ENCODE peak calls at places on chromosomes 12 and 14, in four cellular contexts. S is dermis microvascular lymphatic vessel endothelial cell, E is occipital lobe, X is amniotic stem cell. Q is an unnamed sample.

GRCh38 chr12:96233941-96234461 is 39.8 kb downstream of the ELK3 start:
- DNase-seq in E (peak), X (no peak), S (peak), Q (peak)

GRCh38 chr12:100504820-100505219 is 31.2 kb downstream of the NR1H4 start:
- DNase-seq in S (no peak), E (no peak), X (no peak), Q (no peak)

GRCh38 chr14:36767603-36768281 is 106.1 kb downstream of the PAX9 start:
- DNase-seq in E (no peak), S (no peak), X (no peak), Q (no peak)

GRCh38 chr14:69559581-69560011 is 15.1 kb downstream of the CCDC177 start:
- DNase-seq in S (no peak), E (peak), X (no peak), Q (peak)

GRCh38 chr12:109738209-109738608 is 24.6 kb downstream of the FAM222A start:
- DNase-seq in X (no peak), S (no peak), E (no peak), Q (peak)

GRCh38 chr12:3261782-3262359 is 184.7 kb downstream of the TSPAN9 start:
- DNase-seq in S (no peak), E (no peak), X (no peak), Q (no peak)

GRCh38 chr12:5520831-5521230 is 88.9 kb downstream of the NTF3 start:
- DNase-seq in E (no peak), S (no peak), X (no peak), Q (no peak)

GRCh38 chr12:65335021-65335714 is 56.7 kb downstream of the MSRB3 start:
- DNase-seq in E (no peak), S (peak), X (peak), Q (no peak)

GRCh38 chr14:38409081-38409705 is 153.3 kb upstream of the CLEC14A start:
- DNase-seq in E (no peak), S (no peak), X (no peak), Q (no peak)

GRCh38 chr14:47988175-47988574 is 312.8 kb upstream of the MDGA2 start:
- DNase-seq in X (no peak), S (no peak), E (no peak), Q (no peak)

GRCh38 chr12:69000540-69001243 is 67.7 kb upstream of the CPM start:
- DNase-seq in E (no peak), X (no peak), S (no peak), Q (no peak)

GRCh38 chr12:78562358-78563205 is 302.0 kb upstream of the SYT1 start:
- DNase-seq in S (peak), X (no peak), E (no peak), Q (no peak)

GRCh38 chr14:67729072-67729561 is 27.4 kb downstream of the RDH12 start:
- DNase-seq in S (no peak), X (no peak), E (no peak), Q (no peak)

GRCh38 chr12:90979936-90980335 is 24.8 kb downstream of the EPYC start:
- DNase-seq in E (no peak), S (no peak), X (no peak), Q (no peak)

GRCh38 chr14:59360923-59361794 is 104.0 kb downstream of the GPR135 start:
- DNase-seq in X (no peak), E (no peak), S (peak), Q (peak)

GRCh38 chr12:83102499-83102898 is 415.8 kb downstream of the TMTC2 start:
- DNase-seq in S (peak), E (no peak), X (no peak), Q (no peak)

Q was measured in dorsolateral prefrontal cortex.